ENCODE peak calls at places on chromosomes 6 and 20, in nine cellular contexts. One of them, this sample, is unnamed.
A peak's percentile ranks its signal among the peaks of the same experiment; 100 is the strongest.

GRCh38 chr6:35810831-35811698 is 5.9 kb downstream of the LHFPL5 start:
- DNase-seq in non-pigmented ciliary epithelial cell: peak; percentile 65
- DNase-seq in GM10248: no peak
- DNase-seq in NCI-H2029: peak; percentile 85
- DNase-seq in cerebellar cortex: no peak
- DNase-seq in activated T-cell treated with anti-CD3 and anti-CD28 coated beads for 4 hours: no peak
- DNase-seq in A549: peak; percentile 31
- DNase-seq in hippocampal formation: no peak
- DNase-seq in ELR: peak; percentile 80
- DNase-seq in this sample: peak; percentile 96

GRCh38 chr6:72466971-72467566 is 154.8 kb upstream of the KCNQ5 start:
- DNase-seq in ELR: no peak
- DNase-seq in GM10248: no peak
- DNase-seq in activated T-cell treated with anti-CD3 and anti-CD28 coated beads for 4 hours: no peak
- DNase-seq in non-pigmented ciliary epithelial cell: no peak
- DNase-seq in NCI-H2029: peak; percentile 53
- DNase-seq in cerebellar cortex: no peak
- DNase-seq in A549: no peak
- DNase-seq in hippocampal formation: peak; percentile 38
- DNase-seq in this sample: no peak

GRCh38 chr6:85449388-85449817 is 480 bp upstream of the NT5E start:
- DNase-seq in hippocampal formation: no peak
- DNase-seq in cerebellar cortex: peak; percentile 9
- DNase-seq in GM10248: peak; percentile 84
- DNase-seq in activated T-cell treated with anti-CD3 and anti-CD28 coated beads for 4 hours: peak; percentile 21
- DNase-seq in non-pigmented ciliary epithelial cell: no peak
- DNase-seq in ELR: peak; percentile 93
- DNase-seq in NCI-H2029: no peak
- DNase-seq in A549: peak; percentile 28
- DNase-seq in this sample: no peak

GRCh38 chr6:170211404-170212025 is 79.4 kb downstream of the DLL1 start:
- DNase-seq in activated T-cell treated with anti-CD3 and anti-CD28 coated beads for 4 hours: no peak
- DNase-seq in non-pigmented ciliary epithelial cell: no peak
- DNase-seq in A549: no peak
- DNase-seq in ELR: no peak
- DNase-seq in hippocampal formation: no peak
- DNase-seq in cerebellar cortex: no peak
- DNase-seq in NCI-H2029: no peak
- DNase-seq in GM10248: no peak
- DNase-seq in this sample: no peak

GRCh38 chr6:10837997-10838793 is at the start of gene MAK:
- DNase-seq in NCI-H2029: peak; percentile 97
- DNase-seq in A549: peak; percentile 80
- DNase-seq in hippocampal formation: peak; percentile 72
- DNase-seq in ELR: peak; percentile 87
- DNase-seq in activated T-cell treated with anti-CD3 and anti-CD28 coated beads for 4 hours: peak; percentile 83
- DNase-seq in non-pigmented ciliary epithelial cell: peak; percentile 13
- DNase-seq in cerebellar cortex: peak; percentile 75
- DNase-seq in GM10248: peak; percentile 97
- DNase-seq in this sample: peak; percentile 51

GRCh38 chr6:163661271-163661671 is 246.8 kb downstream of the QKI start:
- DNase-seq in cerebellar cortex: no peak
- DNase-seq in GM10248: peak; percentile 48
- DNase-seq in hippocampal formation: no peak
- DNase-seq in activated T-cell treated with anti-CD3 and anti-CD28 coated beads for 4 hours: no peak
- DNase-seq in A549: no peak
- DNase-seq in non-pigmented ciliary epithelial cell: no peak
- DNase-seq in NCI-H2029: no peak
- DNase-seq in ELR: no peak
- DNase-seq in this sample: no peak

GRCh38 chr6:110520992-110521543 is 44.7 kb upstream of the SLC22A16 start:
- DNase-seq in cerebellar cortex: no peak
- DNase-seq in GM10248: no peak
- DNase-seq in ELR: no peak
- DNase-seq in activated T-cell treated with anti-CD3 and anti-CD28 coated beads for 4 hours: no peak
- DNase-seq in non-pigmented ciliary epithelial cell: no peak
- DNase-seq in hippocampal formation: no peak
- DNase-seq in NCI-H2029: no peak
- DNase-seq in A549: no peak
- DNase-seq in this sample: no peak

GRCh38 chr6:167709196-167709595 is 117.5 kb upstream of the AFDN start:
- DNase-seq in GM10248: no peak
- DNase-seq in cerebellar cortex: no peak
- DNase-seq in A549: no peak
- DNase-seq in ELR: no peak
- DNase-seq in NCI-H2029: no peak
- DNase-seq in non-pigmented ciliary epithelial cell: no peak
- DNase-seq in activated T-cell treated with anti-CD3 and anti-CD28 coated beads for 4 hours: no peak
- DNase-seq in hippocampal formation: no peak
- DNase-seq in this sample: no peak

GRCh38 chr20:47336013-47336754 is 20.3 kb downstream of the ZMYND8 start:
- DNase-seq in GM10248: no peak
- DNase-seq in cerebellar cortex: peak; percentile 79
- DNase-seq in non-pigmented ciliary epithelial cell: no peak
- DNase-seq in ELR: peak; percentile 95
- DNase-seq in NCI-H2029: no peak
- DNase-seq in hippocampal formation: peak; percentile 85
- DNase-seq in A549: no peak
- DNase-seq in activated T-cell treated with anti-CD3 and anti-CD28 coated beads for 4 hours: no peak
- DNase-seq in this sample: no peak

GRCh38 chr6:157614026-157614484 is 209.0 kb upstream of the SNX9 start:
- DNase-seq in hippocampal formation: no peak
- DNase-seq in NCI-H2029: no peak
- DNase-seq in ELR: peak; percentile 30
- DNase-seq in non-pigmented ciliary epithelial cell: no peak
- DNase-seq in activated T-cell treated with anti-CD3 and anti-CD28 coated beads for 4 hours: no peak
- DNase-seq in A549: no peak
- DNase-seq in GM10248: no peak
- DNase-seq in cerebellar cortex: no peak
- DNase-seq in this sample: peak; percentile 10

GRCh38 chr6:46138281-46138680 is 8.5 kb downstream of the ENPP4 start:
- DNase-seq in non-pigmented ciliary epithelial cell: no peak
- DNase-seq in ELR: no peak
- DNase-seq in A549: no peak
- DNase-seq in NCI-H2029: peak; percentile 55
- DNase-seq in activated T-cell treated with anti-CD3 and anti-CD28 coated beads for 4 hours: no peak
- DNase-seq in GM10248: peak; percentile 14
- DNase-seq in hippocampal formation: no peak
- DNase-seq in cerebellar cortex: peak; percentile 31
- DNase-seq in this sample: no peak

GRCh38 chr6:93036835-93037234 is 382.5 kb downstream of the EPHA7 start:
- DNase-seq in non-pigmented ciliary epithelial cell: no peak
- DNase-seq in GM10248: no peak
- DNase-seq in hippocampal formation: no peak
- DNase-seq in A549: no peak
- DNase-seq in ELR: no peak
- DNase-seq in NCI-H2029: peak; percentile 10
- DNase-seq in activated T-cell treated with anti-CD3 and anti-CD28 coated beads for 4 hours: no peak
- DNase-seq in cerebellar cortex: no peak
- DNase-seq in this sample: no peak

GRCh38 chr6:16239798-16240123 is 1.4 kb downstream of the GMPR start:
- DNase-seq in activated T-cell treated with anti-CD3 and anti-CD28 coated beads for 4 hours: no peak
- DNase-seq in GM10248: no peak
- DNase-seq in cerebellar cortex: no peak
- DNase-seq in hippocampal formation: peak; percentile 52
- DNase-seq in non-pigmented ciliary epithelial cell: no peak
- DNase-seq in ELR: no peak
- DNase-seq in A549: no peak
- DNase-seq in NCI-H2029: no peak
- DNase-seq in this sample: no peak

GRCh38 chr6:31629014-31629413 is 8.5 kb downstream of the PRRC2A start:
- DNase-seq in ELR: no peak
- DNase-seq in NCI-H2029: no peak
- DNase-seq in activated T-cell treated with anti-CD3 and anti-CD28 coated beads for 4 hours: no peak
- DNase-seq in GM10248: no peak
- DNase-seq in A549: no peak
- DNase-seq in hippocampal formation: no peak
- DNase-seq in non-pigmented ciliary epithelial cell: no peak
- DNase-seq in cerebellar cortex: no peak
- DNase-seq in this sample: no peak

GRCh38 chr6:16216501-16217155 is 21.8 kb upstream of the GMPR start:
- DNase-seq in activated T-cell treated with anti-CD3 and anti-CD28 coated beads for 4 hours: no peak
- DNase-seq in ELR: no peak
- DNase-seq in non-pigmented ciliary epithelial cell: no peak
- DNase-seq in NCI-H2029: no peak
- DNase-seq in GM10248: no peak
- DNase-seq in hippocampal formation: no peak
- DNase-seq in cerebellar cortex: no peak
- DNase-seq in A549: no peak
- DNase-seq in this sample: no peak

GRCh38 chr20:20452254-20452676 is 84.4 kb downstream of the INSM1 start:
- DNase-seq in ELR: peak; percentile 74
- DNase-seq in activated T-cell treated with anti-CD3 and anti-CD28 coated beads for 4 hours: peak; percentile 13
- DNase-seq in cerebellar cortex: peak; percentile 45
- DNase-seq in hippocampal formation: peak; percentile 97
- DNase-seq in non-pigmented ciliary epithelial cell: peak; percentile 28
- DNase-seq in NCI-H2029: no peak
- DNase-seq in A549: no peak
- DNase-seq in GM10248: peak; percentile 64
- DNase-seq in this sample: peak; percentile 34

This sample was measured in epithelial cell of prostate.